ENCODE peak calls at places on chromosomes 1 and 21, in ten cellular contexts. N is fibroblast of mammary gland, E is dorsolateral prefrontal cortex, R is GM12865, I is HFFc6, L is A549, A is endothelial cell, X is left ventricle myocardium inferior, V is fibroblast of pulmonary artery, Z is omental fat pad. C is an unnamed sample.

GRCh38 chr1:8426996-8427395 is 109.1 kb downstream of the SLC45A1 start:
- DNase-seq in V (no peak), R (peak), E (no peak), Z (no peak), L (no peak), A (no peak), X (no peak), N (no peak), I (no peak), C (no peak)

GRCh38 chr1:153658400-153659174 is at the start of gene SNAPIN:
- DNase-seq in R (peak), L (peak), Z (peak), N (peak), V (peak), A (peak), I (peak), X (peak), E (peak), C (peak)

GRCh38 chr1:16163882-16164820 is 8.3 kb upstream of the EPHA2 start:
- DNase-seq in X (no peak), R (no peak), A (no peak), I (peak), L (peak), Z (no peak), V (peak), N (peak), E (no peak), C (no peak)

GRCh38 chr1:111204211-111204883 is 3.9 kb upstream of the DENND2D start:
- DNase-seq in L (no peak), A (no peak), E (no peak), Z (no peak), X (peak), N (no peak), I (no peak), R (peak), V (no peak), C (peak)

GRCh38 chr1:66571789-66572188 is 37.8 kb downstream of the SGIP1 start:
- DNase-seq in Z (no peak), I (peak), V (peak), E (no peak), X (no peak), R (no peak), A (no peak), N (peak), L (no peak), C (no peak)

GRCh38 chr1:151372411-151372934 is at the start of gene SELENBP1:
- DNase-seq in R (no peak), L (peak), Z (peak), N (peak), X (peak), V (peak), A (peak), I (peak), E (peak), C (no peak)

GRCh38 chr1:209869242-209870149 is 41.7 kb downstream of the UTP25 start:
- DNase-seq in X (no peak), I (no peak), Z (no peak), E (no peak), L (no peak), V (no peak), R (no peak), N (peak), A (no peak), C (no peak)

GRCh38 chr21:38804617-38805281 is 980 bp upstream of the ETS2 start:
- DNase-seq in A (peak), Z (no peak), X (peak), L (no peak), I (no peak), E (peak), N (peak), V (no peak), R (peak), C (peak)

GRCh38 chr21:10425856-10426255 is 95.5 kb upstream of the TPTE start:
- DNase-seq in V (no peak), X (no peak), N (no peak), L (no peak), E (no peak), R (no peak), I (no peak), A (no peak), Z (no peak), C (peak)

GRCh38 chr1:201311356-201312011 is 28.2 kb downstream of the PKP1 start:
- DNase-seq in X (no peak), E (no peak), I (no peak), R (peak), V (no peak), L (no peak), Z (no peak), N (no peak), A (no peak), C (no peak)

GRCh38 chr1:201307760-201308499 is 24.6 kb downstream of the PKP1 start:
- DNase-seq in Z (no peak), V (no peak), A (no peak), E (no peak), R (no peak), N (no peak), X (no peak), I (no peak), L (peak), C (no peak)

GRCh38 chr1:201310251-201310985 is 27.1 kb downstream of the PKP1 start:
- DNase-seq in X (no peak), R (no peak), Z (no peak), I (no peak), A (no peak), L (no peak), E (no peak), N (no peak), V (no peak), C (no peak)

GRCh38 chr1:201310986-201311355 is 27.7 kb downstream of the PKP1 start:
- DNase-seq in X (no peak), A (no peak), N (no peak), L (peak), E (no peak), I (no peak), R (no peak), V (no peak), Z (no peak), C (no peak)

DNA sequence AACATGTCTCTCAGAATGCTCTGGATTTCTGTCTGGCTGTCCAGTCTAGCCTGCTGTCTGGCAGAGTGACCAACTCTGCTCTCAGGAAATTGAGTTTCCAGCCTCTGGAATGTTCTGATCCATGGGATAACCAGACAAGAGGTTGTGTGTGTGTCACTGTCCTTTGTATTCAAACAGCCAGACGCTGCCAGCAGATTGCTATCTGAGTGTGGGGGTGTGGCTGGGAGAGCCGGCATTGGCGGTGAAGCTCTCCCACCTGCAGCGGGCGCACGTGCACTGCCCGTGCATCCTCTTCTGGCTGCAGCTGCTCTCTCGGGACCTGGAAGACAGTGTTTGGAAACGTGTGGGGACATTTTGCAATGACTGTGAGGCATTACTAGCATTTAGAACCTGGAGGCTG is 26.1 kb downstream of the PKP1 start:
- DNase-seq in A (peak), R (peak), E (peak), N (no peak), L (peak), X (peak), V (peak), Z (no peak), I (peak), C (peak)
- TF ChIP-seq CTCF in A (no peak), R (peak), E (no peak), N (no peak), L (no peak), X (no peak), V (no peak), Z (no peak), I (no peak), C (peak)

DNA sequence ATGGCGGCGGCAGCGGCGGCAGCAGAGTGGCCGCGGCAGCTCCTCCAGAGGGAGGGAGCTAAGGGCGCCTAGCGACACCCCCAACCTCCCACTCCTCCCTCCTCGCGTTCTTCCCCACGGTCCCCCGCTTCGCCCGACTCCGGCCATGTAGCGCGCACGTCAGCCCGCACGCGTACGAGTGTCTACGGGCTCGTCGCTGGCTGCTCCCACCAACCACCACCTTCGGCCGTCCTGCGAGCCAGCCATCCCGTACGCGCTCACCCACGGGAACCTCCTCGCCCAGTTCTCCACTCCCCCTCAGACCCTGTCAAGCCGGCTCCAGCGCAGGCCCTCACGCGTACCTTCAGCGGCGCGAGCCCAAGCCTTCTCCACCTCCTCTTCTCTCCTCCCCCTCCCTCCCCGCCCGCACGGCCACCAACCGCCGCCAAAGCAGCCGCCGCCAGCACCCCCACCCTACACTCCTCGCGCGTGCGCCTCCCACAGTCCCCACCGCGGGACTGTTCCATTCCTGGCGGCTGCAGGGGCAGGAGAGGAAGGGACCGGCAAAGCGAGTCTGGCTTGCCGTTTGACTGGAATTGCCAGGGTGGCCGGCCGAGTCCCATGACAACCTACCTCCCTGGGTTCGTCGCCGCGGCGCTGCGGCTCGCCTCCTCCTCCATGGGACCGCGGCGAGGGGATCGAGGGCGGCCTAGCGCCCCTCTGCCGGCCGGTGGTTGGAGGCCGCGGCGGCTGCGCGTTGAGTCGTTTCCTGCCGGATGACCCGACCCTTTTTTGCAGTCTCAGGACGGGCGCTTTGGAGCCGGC is at the start of the genes DAP3 and YY1AP1:
- DNase-seq in N (peak), A (peak), E (peak), Z (peak), I (peak), V (peak), R (peak), L (peak), X (peak), C (peak)
- TF ChIP-seq CTCF in N (no peak), A (no peak), E (peak), Z (no peak), I (peak), V (no peak), R (no peak), L (no peak), X (peak), C (no peak)

GRCh38 chr1:36542962-36543515 is 60.3 kb upstream of the CSF3R start:
- DNase-seq in R (no peak), V (no peak), X (no peak), Z (no peak), A (peak), L (peak), E (no peak), N (no peak), I (no peak), C (no peak)
- TF ChIP-seq CTCF in R (peak), V (peak), X (no peak), Z (no peak), A (peak), L (no peak), E (no peak), N (peak), I (peak), C (peak)

GRCh38 chr1:166676981-166677380 is 162.3 kb upstream of the POGK start:
- DNase-seq in R (no peak), L (no peak), E (no peak), A (no peak), V (no peak), Z (no peak), I (no peak), X (no peak), N (no peak), C (no peak)
- TF ChIP-seq CTCF in R (no peak), L (no peak), E (no peak), A (no peak), V (no peak), Z (no peak), I (no peak), X (no peak), N (no peak), C (no peak)

GRCh38 chr1:202825748-202826147 is 15.0 kb downstream of the PCAT6 start:
- DNase-seq in Z (no peak), L (no peak), A (no peak), X (no peak), V (no peak), I (no peak), E (no peak), N (no peak), R (no peak), C (no peak)
- TF ChIP-seq CTCF in Z (no peak), L (no peak), A (no peak), X (no peak), V (no peak), I (no peak), E (no peak), N (no peak), R (no peak), C (no peak)

GRCh38 chr1:63087966-63088365 is 234.4 kb upstream of the FOXD3 start:
- DNase-seq in E (peak), R (no peak), N (no peak), L (no peak), I (no peak), Z (no peak), A (peak), X (no peak), V (peak), C (no peak)
- TF ChIP-seq CTCF in E (no peak), R (no peak), N (no peak), L (no peak), I (no peak), Z (no peak), A (peak), X (peak), V (no peak), C (no peak)

DNA sequence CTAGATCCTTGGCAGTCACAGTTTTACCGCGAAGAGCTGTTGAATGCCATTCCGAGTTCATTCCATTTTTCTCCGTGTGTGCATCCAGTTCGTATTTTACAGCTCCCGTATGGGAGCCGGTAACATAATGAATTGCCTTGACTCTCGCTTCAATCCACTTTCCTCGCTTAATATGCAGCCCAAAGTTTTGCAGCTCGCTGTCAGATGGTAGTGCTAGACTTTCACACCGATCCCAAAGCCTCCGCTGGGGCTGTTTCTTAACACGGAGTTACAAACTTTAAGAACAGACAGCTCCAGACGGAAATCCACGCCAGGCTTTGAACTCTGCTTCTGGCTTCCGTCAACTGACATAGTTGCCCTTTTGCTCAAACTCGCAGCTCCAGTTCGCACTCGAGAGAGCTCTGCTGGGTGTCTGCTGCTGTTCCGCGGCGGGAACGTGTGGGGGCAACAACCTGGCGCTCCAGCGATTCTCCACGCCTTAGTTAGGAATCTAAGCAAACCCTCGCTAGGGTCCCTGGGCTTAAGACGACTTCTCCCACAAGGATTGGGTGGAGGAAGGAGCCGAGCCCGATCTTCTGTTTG is 3.5 kb upstream of the ARID1A start:
- DNase-seq in E (peak), I (peak), N (peak), R (peak), Z (peak), L (peak), A (peak), V (peak), X (peak), C (peak)
- TF ChIP-seq CTCF in E (peak), I (peak), N (no peak), R (no peak), Z (no peak), L (peak), A (no peak), V (no peak), X (no peak), C (peak)

C was measured in GM13977.